ENCODE peak calls at places on chromosomes 13 and 19, in eight cellular contexts. F, Y, Q, O, V, U, I and G are unnamed samples.
A peak's percentile ranks its signal among the peaks of the same experiment; 100 is the strongest.

GRCh38 chr19:53422551-53422950 is 9.2 kb upstream of the ZNF761 start:
- DNase-seq in V (no peak), F (no peak), O (no peak), I (no peak), U (no peak), Y (no peak), Q (no peak), G (no peak)

GRCh38 chr13:67298297-67298696 is 68.2 kb upstream of the PCDH9 start:
- DNase-seq in F (peak; percentile 52), Y (no peak), V (no peak), U (no peak), I (no peak), O (no peak), Q (no peak), G (no peak)

GRCh38 chr19:32677657-32678056 is 2.0 kb downstream of the RGS9BP start:
- DNase-seq in U (no peak), Q (no peak), F (no peak), O (no peak), I (peak; percentile 62), V (peak; percentile 39), Y (no peak), G (no peak)

GRCh38 chr19:3108775-3109174 is 14.6 kb downstream of the GNA11 start:
- DNase-seq in Y (peak; percentile 72), I (peak; percentile 87), U (peak; percentile 55), Q (peak; percentile 64), V (peak; percentile 48), F (peak; percentile 53), O (no peak), G (peak; percentile 57)

GRCh38 chr19:13130886-13131490 is 12.9 kb downstream of the NACC1 start:
- DNase-seq in U (no peak), O (no peak), Y (no peak), F (no peak), Q (no peak), I (no peak), V (no peak), G (peak; percentile 36)

GRCh38 chr19:618247-618619 is 15.1 kb downstream of the POLRMT start:
- DNase-seq in Y (no peak), V (no peak), F (no peak), O (no peak), U (no peak), Q (no peak), I (no peak), G (no peak)

GRCh38 chr19:13505164-13505695 is 1.0 kb downstream of the CACNA1A start:
- DNase-seq in Q (no peak), O (no peak), U (no peak), F (no peak), I (no peak), V (no peak), Y (no peak), G (no peak)

GRCh38 chr13:40800559-40800958 is 11.1 kb downstream of the SLC25A15 start:
- DNase-seq in I (no peak), O (no peak), V (no peak), Q (no peak), Y (no peak), F (no peak), U (no peak), G (no peak)

GRCh38 chr19:50843205-50843604 is 9.8 kb upstream of the KLK15 start:
- DNase-seq in Y (no peak), F (no peak), U (no peak), Q (no peak), V (no peak), I (no peak), O (no peak), G (no peak)

GRCh38 chr13:62767473-62767872 is 1351.8 kb upstream of the PCDH20 start:
- DNase-seq in Y (no peak), F (no peak), Q (no peak), O (no peak), U (no peak), I (no peak), V (no peak), G (no peak)

GRCh38 chr19:54462713-54463530 is 656 bp downstream of the LENG9 start:
- DNase-seq in U (peak; percentile 77), Y (peak; percentile 80), V (peak; percentile 56), Q (no peak), O (peak; percentile 35), F (peak; percentile 70), I (peak; percentile 94), G (peak; percentile 77)

GRCh38 chr19:51607920-51608562 is 22.2 kb downstream of the SIGLEC5 start:
- DNase-seq in F (peak; percentile 64), Y (peak; percentile 82), O (peak; percentile 38), U (peak; percentile 74), Q (peak; percentile 82), V (peak; percentile 33), I (peak; percentile 94), G (peak; percentile 50)

GRCh38 chr13:106238690-106239089 is 296.8 kb downstream of the EFNB2 start:
- DNase-seq in U (no peak), I (no peak), Q (no peak), V (no peak), Y (no peak), O (no peak), F (no peak), G (no peak)

GRCh38 chr19:27776020-27776419 is 1436.9 kb downstream of the UQCRFS1 start:
- DNase-seq in V (no peak), O (no peak), I (no peak), F (peak; percentile 23), U (no peak), Y (no peak), Q (no peak), G (no peak)

GRCh38 chr13:91133941-91134772 is 213.3 kb upstream of the MIR17HG start:
- DNase-seq in Q (peak; percentile 78), I (no peak), U (no peak), O (no peak), Y (peak; percentile 31), F (peak; percentile 76), V (no peak), G (peak; percentile 81)

GRCh38 chr13:44972956-44973581 is 16.2 kb downstream of the NUFIP1 start:
- DNase-seq in Q (peak; percentile 15), U (no peak), I (no peak), V (no peak), F (peak; percentile 54), Y (no peak), O (no peak), G (peak; percentile 35)

GRCh38 chr13:51148952-51149573 is 38.0 kb upstream of the C13orf42 start:
- DNase-seq in V (no peak), F (peak; percentile 68), Q (no peak), Y (peak; percentile 11), U (no peak), O (no peak), I (no peak), G (peak; percentile 9)

GRCh38 chr19:14782978-14783545 is 4.7 kb upstream of the ADGRE2 start:
- DNase-seq in V (no peak), Y (no peak), U (no peak), F (no peak), O (no peak), Q (no peak), I (no peak), G (no peak)

GRCh38 chr19:30367001-30367400 is 5.2 kb upstream of the ZNF536 start:
- DNase-seq in V (no peak), Y (no peak), Q (no peak), F (no peak), O (no peak), U (no peak), I (no peak), G (no peak)

GRCh38 chr19:30363073-30363472 is 9.1 kb upstream of the ZNF536 start:
- DNase-seq in O (no peak), Y (no peak), U (no peak), V (no peak), Q (no peak), F (no peak), I (no peak), G (no peak)

GRCh38 chr19:30367421-30367820 is 4.8 kb upstream of the ZNF536 start:
- DNase-seq in O (no peak), I (no peak), V (no peak), Y (no peak), U (no peak), F (no peak), Q (no peak), G (no peak)

GRCh38 chr19:30366282-30366681 is 5.9 kb upstream of the ZNF536 start:
- DNase-seq in U (no peak), F (no peak), V (no peak), I (no peak), Q (no peak), Y (no peak), O (no peak), G (no peak)

GRCh38 chr19:30365121-30365800 is 6.9 kb upstream of the ZNF536 start:
- DNase-seq in O (no peak), V (no peak), I (no peak), Y (no peak), U (no peak), Q (no peak), F (no peak), G (no peak)
- H3K9me3 ChIP-seq in O (no peaks in the 10 kb centered on the region), V (no peaks in the 10 kb centered on the region), I (no peaks in the 10 kb centered on the region), Y (no peaks in the 10 kb centered on the region), U (no peaks in the 10 kb centered on the region), Q (no peaks in the 10 kb centered on the region), F (no peaks in the 10 kb centered on the region), G (no peaks in the 10 kb centered on the region)

GRCh38 chr19:9407827-9408226 is 27.5 kb downstream of the ZNF266 start:
- DNase-seq in U (no peak), I (no peak), V (no peak), Y (no peak), Q (no peak), O (no peak), F (no peak), G (no peak)
- H3K9me3 ChIP-seq in U (peaks cover 82% of the 10 kb centered on the region), I (peaks cover 29% of the 10 kb centered on the region), V (peaks cover 35% of the 10 kb centered on the region), Y (peaks cover 64% of the 10 kb centered on the region), Q (peaks cover 16% of the 10 kb centered on the region), O (peaks cover 47% of the 10 kb centered on the region), F (peaks cover 2% of the 10 kb centered on the region), G (peaks cover 11% of the 10 kb centered on the region)

DNA sequence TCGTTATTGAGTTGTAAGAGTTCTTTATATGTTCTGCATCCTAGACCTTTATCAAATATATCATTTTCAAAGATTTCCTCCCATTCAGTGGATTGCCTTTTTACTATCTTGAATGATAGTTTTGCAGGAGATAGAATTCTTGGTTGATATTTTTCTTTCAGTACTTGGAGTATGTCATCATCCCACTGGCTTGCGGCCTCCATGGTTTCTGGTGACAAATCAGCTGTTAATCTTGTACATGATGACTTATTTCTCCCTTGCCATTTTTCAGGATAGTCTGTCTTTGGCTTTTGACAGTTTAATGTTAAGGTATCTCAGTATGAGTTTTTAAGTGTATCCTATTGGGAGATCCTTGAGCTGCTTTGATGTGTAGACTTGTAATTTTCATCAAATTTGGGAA is 8.5 kb downstream of the ZNF557 start:
- DNase-seq in O (no peak), V (no peak), Y (no peak), I (no peak), F (no peak), Q (no peak), U (no peak), G (no peak)
- H3K9me3 ChIP-seq in O (peaks cover 61% of the 10 kb centered on the region), V (peaks cover 61% of the 10 kb centered on the region), Y (peaks cover 66% of the 10 kb centered on the region), I (peaks cover 26% of the 10 kb centered on the region), F (peaks cover 16% of the 10 kb centered on the region), Q (peaks cover 37% of the 10 kb centered on the region), U (peaks cover 78% of the 10 kb centered on the region), G (peaks cover 15% of the 10 kb centered on the region)

DNA sequence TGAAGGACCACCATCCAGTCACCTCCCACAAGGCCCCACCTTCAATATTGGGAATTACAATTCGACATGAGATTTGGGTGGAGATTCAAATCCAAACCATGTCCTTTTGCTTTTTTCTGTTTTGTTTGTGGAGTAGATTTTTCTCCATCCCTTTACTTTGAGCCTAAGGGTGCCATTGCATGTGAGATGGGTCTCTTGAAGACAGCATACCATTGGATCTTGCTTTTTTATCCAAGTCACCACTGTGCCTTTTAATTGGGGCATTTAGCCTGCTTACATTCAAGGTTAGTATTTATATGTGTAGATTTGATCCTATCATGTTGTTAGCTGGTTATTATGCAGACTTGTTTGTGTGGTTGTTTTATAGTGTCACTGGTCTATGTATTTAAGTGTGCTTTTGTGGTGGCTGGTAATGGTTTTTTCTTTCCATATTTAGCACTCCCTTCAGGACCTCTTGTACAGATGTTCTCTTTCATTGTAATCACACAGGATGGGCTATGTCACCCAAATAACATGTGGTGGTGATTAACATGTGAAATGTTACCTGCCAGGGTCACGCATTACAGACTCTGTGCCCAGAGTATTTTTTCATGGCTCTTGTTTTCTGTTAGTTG is 58.0 kb downstream of the ZNF823 start:
- DNase-seq in Q (no peak), F (no peak), V (no peak), U (no peak), O (no peak), I (no peak), Y (no peak), G (no peak)
- H3K9me3 ChIP-seq in Q (peaks cover 4% of the 10 kb centered on the region), F (no peaks in the 10 kb centered on the region), V (peaks cover 14% of the 10 kb centered on the region), U (peaks cover 51% of the 10 kb centered on the region), O (peaks cover 9% of the 10 kb centered on the region), I (peaks cover 2% of the 10 kb centered on the region), Y (peaks cover 49% of the 10 kb centered on the region), G (peaks cover 2% of the 10 kb centered on the region)